ENCODE peak calls at places on chromosomes 3 and 15, in nine cellular contexts. P is cardiac fibroblast, M is substantia nigra, X is NCI-H1417, B is upper lobe of right lung, J is thoracic aorta, K is SK-MEL-5, E is prostate gland, U is NAMALWA. V is an unnamed sample.

GRCh38 chr15:89553632-89554031 is 21.6 kb upstream of the TICRR start:
- DNase-seq in P (no peak), M (no peak), X (no peak), B (no peak), J (no peak), K (no peak), E (no peak), U (no peak), V (no peak)

GRCh38 chr3:187744169-187745151 is 808 bp downstream of the BCL6 start:
- DNase-seq in P (peak), M (peak), X (peak), B (no peak), J (no peak), K (peak), E (peak), U (peak), V (peak)

GRCh38 chr15:66023322-66023972 is 154.2 kb downstream of the RAB11A start:
- DNase-seq in P (no peak), M (peak), X (peak), B (no peak), J (no peak), K (peak), E (no peak), U (no peak), V (no peak)

GRCh38 chr15:78060232-78060631 is 17.3 kb downstream of the TBC1D2B start:
- DNase-seq in P (no peak), M (no peak), X (no peak), B (no peak), J (no peak), K (no peak), E (no peak), U (no peak), V (no peak)

GRCh38 chr3:50264389-50264963 is 4.5 kb upstream of the SEMA3B start:
- DNase-seq in P (peak), M (peak), X (peak), B (peak), J (peak), K (no peak), E (peak), U (no peak), V (peak)

GRCh38 chr15:39720721-39721611 is 61.7 kb downstream of the FSIP1 start:
- DNase-seq in P (peak), M (no peak), X (no peak), B (no peak), J (no peak), K (no peak), E (no peak), U (no peak), V (peak)

GRCh38 chr3:140777631-140778030 is 99.8 kb downstream of the TRIM42 start:
- DNase-seq in P (no peak), M (no peak), X (no peak), B (no peak), J (no peak), K (no peak), E (no peak), U (no peak), V (no peak)

GRCh38 chr15:41958002-41958420 is 14.3 kb downstream of the EHD4 start:
- DNase-seq in P (no peak), M (no peak), X (no peak), B (no peak), J (no peak), K (no peak), E (no peak), U (no peak), V (no peak)

GRCh38 chr3:133254716-133255115 is 145.1 kb upstream of the BFSP2 start:
- DNase-seq in P (no peak), M (no peak), X (no peak), B (no peak), J (no peak), K (peak), E (no peak), U (no peak), V (no peak)

GRCh38 chr15:92715753-92716152 is 60.2 kb upstream of the FAM174B start:
- DNase-seq in P (peak), M (no peak), X (no peak), B (no peak), J (no peak), K (peak), E (no peak), U (no peak), V (no peak)

GRCh38 chr3:22117751-22118346 is 366.8 kb upstream of the ZNF385D start:
- DNase-seq in P (peak), M (no peak), X (no peak), B (no peak), J (no peak), K (peak), E (no peak), U (peak), V (peak)

GRCh38 chr15:64635486-64635815 is 139.9 kb downstream of the RBPMS2 start:
- DNase-seq in P (peak), M (no peak), X (no peak), B (no peak), J (no peak), K (no peak), E (peak), U (no peak), V (peak)

GRCh38 chr3:46479021-46479420 is 14.3 kb upstream of the LTF start:
- DNase-seq in P (no peak), M (no peak), X (no peak), B (no peak), J (no peak), K (no peak), E (no peak), U (no peak), V (no peak)

GRCh38 chr15:31435891-31436628 is 109.4 kb downstream of the KLF13 start:
- DNase-seq in P (no peak), M (no peak), X (no peak), B (no peak), J (no peak), K (no peak), E (no peak), U (peak), V (peak)

GRCh38 chr3:65751123-65751700 is 287.5 kb downstream of the MAGI1 start:
- DNase-seq in P (peak), M (peak), X (no peak), B (no peak), J (no peak), K (peak), E (peak), U (peak), V (peak)

GRCh38 chr3:106814231-106814630 is 563.0 kb upstream of the CCDC54 start:
- DNase-seq in P (peak), M (peak), X (peak), B (no peak), J (no peak), K (no peak), E (no peak), U (no peak), V (peak)

GRCh38 chr15:100689500-100689899 is 87.1 kb downstream of the ASB7 start:
- DNase-seq in P (no peak), M (no peak), X (no peak), B (peak), J (no peak), K (no peak), E (no peak), U (no peak), V (no peak)

GRCh38 chr15:62269504-62269903 is 104.4 kb upstream of the C2CD4B start:
- DNase-seq in P (no peak), M (no peak), X (no peak), B (no peak), J (no peak), K (no peak), E (no peak), U (no peak), V (no peak)

GRCh38 chr3:188295876-188296275 is 141.9 kb downstream of the LPP start:
- DNase-seq in P (no peak), M (no peak), X (no peak), B (no peak), J (no peak), K (no peak), E (no peak), U (no peak), V (no peak)

GRCh38 chr15:45914425-45914824 is 279.6 kb downstream of the SQOR start:
- DNase-seq in P (no peak), M (no peak), X (no peak), B (no peak), J (no peak), K (no peak), E (no peak), U (no peak), V (no peak)

GRCh38 chr15:32838820-32839219 is 121.0 kb downstream of the GREM1 start:
- DNase-seq in P (peak), M (peak), X (peak), B (no peak), J (no peak), K (no peak), E (no peak), U (no peak), V (peak)

GRCh38 chr3:159082514-159082913 is 280.7 kb downstream of the MFSD1 start:
- DNase-seq in P (no peak), M (no peak), X (no peak), B (no peak), J (no peak), K (peak), E (no peak), U (no peak), V (peak)

GRCh38 chr15:99450896-99451358 is 114.9 kb upstream of the MEF2A start:
- DNase-seq in P (peak), M (peak), X (no peak), B (peak), J (no peak), K (no peak), E (peak), U (no peak), V (peak)

V was measured in GM03348.